ENCODE peak calls at places on chromosomes 16 and 17, in seven cellular contexts. X is mesendoderm, N is IMR-90, W is neuronal stem cell, J is H1, D is trophoblast cell, G is mesenchymal stem cell. H is an unnamed sample.

GRCh38 chr16:56637814-56638750 is at the start of gene MT1A:
- DNase-seq in X (peak), N (peak), W (no peak), J (peak), D (peak), G (peak), H (peak)

GRCh38 chr17:82212331-82213250 is at the start of gene CCDC57:
- DNase-seq in X (peak), N (peak), W (peak), J (peak), D (peak), G (peak), H (peak)

GRCh38 chr17:75313941-75314550 is 24.8 kb upstream of the SLC25A19 start:
- DNase-seq in X (no peak), N (peak), W (no peak), J (no peak), D (peak), G (peak), H (no peak)

GRCh38 chr17:44589316-44590071 is 32.2 kb downstream of the FZD2 start:
- DNase-seq in X (no peak), N (peak), W (no peak), J (no peak), D (no peak), G (peak), H (no peak)

GRCh38 chr16:47073223-47074155 is 70.3 kb downstream of the NETO2 start:
- DNase-seq in X (no peak), N (no peak), W (no peak), J (no peak), D (no peak), G (no peak), H (no peak)

GRCh38 chr17:76585048-76585648 is 512 bp downstream of the ST6GALNAC2 start:
- DNase-seq in X (peak), N (no peak), W (peak), J (peak), D (peak), G (peak), H (peak)

GRCh38 chr17:41322264-41322902 is 6.9 kb upstream of the KRTAP17-1 start:
- DNase-seq in X (peak), N (peak), W (peak), J (no peak), D (peak), G (peak), H (no peak)

GRCh38 chr17:40949406-40949805 is 12.0 kb upstream of the KRT23 start:
- DNase-seq in X (no peak), N (no peak), W (peak), J (no peak), D (no peak), G (no peak), H (no peak)

GRCh38 chr17:3531266-3532101 is 26.1 kb downstream of the TRPV3 start:
- DNase-seq in X (no peak), N (no peak), W (no peak), J (no peak), D (no peak), G (no peak), H (peak)

GRCh38 chr17:37079735-37080134 is 131.0 kb downstream of the AATF start:
- DNase-seq in X (no peak), N (peak), W (no peak), J (no peak), D (peak), G (peak), H (no peak)

GRCh38 chr17:41492771-41493170 is 3.1 kb upstream of the KRT36 start:
- DNase-seq in X (no peak), N (peak), W (no peak), J (no peak), D (no peak), G (peak), H (no peak)

GRCh38 chr17:13323990-13324389 is 277.7 kb downstream of the HS3ST3A1 start:
- DNase-seq in X (no peak), N (peak), W (no peak), J (no peak), D (no peak), G (peak), H (no peak)

GRCh38 chr17:46738544-46738943 is 79.9 kb downstream of the WNT3 start:
- DNase-seq in X (no peak), N (peak), W (no peak), J (no peak), D (no peak), G (no peak), H (no peak)

GRCh38 chr17:82938486-82939212 is 98.8 kb upstream of the ZNF750 start:
- DNase-seq in X (no peak), N (no peak), W (no peak), J (no peak), D (no peak), G (no peak), H (no peak)

GRCh38 chr16:57409870-57410585 is 5.5 kb downstream of the CCL17 start:
- DNase-seq in X (peak), N (no peak), W (no peak), J (no peak), D (peak), G (no peak), H (peak)

GRCh38 chr17:78953356-78954350 is 26.1 kb downstream of the LGALS3BP start:
- DNase-seq in X (no peak), N (no peak), W (no peak), J (no peak), D (no peak), G (no peak), H (peak)

GRCh38 chr17:48567209-48567608 is 10.9 kb downstream of the HOXB4 start:
- DNase-seq in X (no peak), N (no peak), W (no peak), J (no peak), D (no peak), G (no peak), H (no peak)

GRCh38 chr16:2253293-2253692 is 1.9 kb upstream of the ECI1 start:
- DNase-seq in X (no peak), N (no peak), W (no peak), J (no peak), D (no peak), G (no peak), H (peak)

GRCh38 chr17:64024781-64025731 is 4.6 kb upstream of the ICAM2 start:
- DNase-seq in X (no peak), N (peak), W (no peak), J (no peak), D (peak), G (no peak), H (no peak)

GRCh38 chr17:50199651-50200446 is 1.6 kb downstream of the COL1A1 start:
- DNase-seq in X (peak), N (peak), W (peak), J (peak), D (peak), G (peak), H (peak)

GRCh38 chr16:57152096-57153093 is 33.4 kb downstream of the PSME3IP1 start:
- DNase-seq in X (no peak), N (no peak), W (no peak), J (no peak), D (no peak), G (no peak), H (no peak)

GRCh38 chr17:29179232-29180036 is 764 bp downstream of the MYO18A start:
- DNase-seq in X (peak), N (no peak), W (peak), J (peak), D (no peak), G (peak), H (peak)

GRCh38 chr17:82199496-82199895 is 13.1 kb downstream of the CCDC57 start:
- DNase-seq in X (no peak), N (no peak), W (no peak), J (no peak), D (no peak), G (no peak), H (no peak)

GRCh38 chr16:26717826-26718225 is 348.9 kb upstream of the C16orf82 start:
- DNase-seq in X (peak), N (no peak), W (no peak), J (no peak), D (no peak), G (no peak), H (no peak)

GRCh38 chr16:82232806-82233205 is 62.8 kb upstream of the MPHOSPH6 start:
- DNase-seq in X (no peak), N (no peak), W (no peak), J (no peak), D (no peak), G (no peak), H (no peak)

GRCh38 chr16:50183316-50183715 is 30.2 kb downstream of the TENT4B start:
- DNase-seq in X (no peak), N (peak), W (no peak), J (no peak), D (peak), G (peak), H (no peak)

GRCh38 chr16:89094252-89094901 is 725 bp downstream of the ACSF3 start:
- DNase-seq in X (peak), N (no peak), W (no peak), J (no peak), D (peak), G (peak), H (no peak)

GRCh38 chr16:68479271-68479670 is 31.0 kb upstream of the SMPD3 start:
- DNase-seq in X (no peak), N (no peak), W (no peak), J (no peak), D (peak), G (no peak), H (no peak)

GRCh38 chr16:73277066-73277465 is 229.1 kb upstream of the ZFHX3 start:
- DNase-seq in X (no peak), N (no peak), W (no peak), J (no peak), D (no peak), G (no peak), H (no peak)

GRCh38 chr16:74623214-74623842 is 16.4 kb upstream of the GLG1 start:
- DNase-seq in X (peak), N (peak), W (peak), J (no peak), D (peak), G (peak), H (no peak)

GRCh38 chr16:27945233-27945975 is 118.1 kb downstream of the GSG1L start:
- DNase-seq in X (no peak), N (no peak), W (no peak), J (peak), D (no peak), G (no peak), H (peak)

GRCh38 chr17:68255731-68256538 is 8.1 kb downstream of the AMZ2 start:
- DNase-seq in X (no peak), N (no peak), W (no peak), J (no peak), D (no peak), G (peak), H (no peak)

GRCh38 chr17:45149669-45150603 is 1.7 kb downstream of the HEXIM1 start:
- DNase-seq in X (peak), N (peak), W (no peak), J (no peak), D (peak), G (peak), H (peak)

GRCh38 chr17:56970974-56971373 is 7.0 kb upstream of the SCPEP1 start:
- DNase-seq in X (no peak), N (no peak), W (no peak), J (no peak), D (no peak), G (no peak), H (no peak)
- H3K18ac ChIP-seq in X (no peak), N (no peak), W (no peak), J (no peak), D (no peak), G (no peak), H (no peak)

GRCh38 chr17:33120103-33120502 is 128.5 kb downstream of the SPACA3 start:
- DNase-seq in X (no peak), N (no peak), W (no peak), J (no peak), D (no peak), G (no peak), H (no peak)
- H3K18ac ChIP-seq in X (no peak), N (no peak), W (no peak), J (no peak), D (no peak), G (no peak), H (no peak)

GRCh38 chr16:85365120-85365519 is 248.0 kb upstream of the GSE1 start:
- DNase-seq in X (no peak), N (no peak), W (no peak), J (no peak), D (peak), G (peak), H (peak)

GRCh38 chr16:85364323-85365040 is 248.6 kb upstream of the GSE1 start:
- DNase-seq in X (no peak), N (no peak), W (no peak), J (no peak), D (no peak), G (peak), H (no peak)

GRCh38 chr16:85363881-85364280 is 249.2 kb upstream of the GSE1 start:
- DNase-seq in X (no peak), N (no peak), W (no peak), J (no peak), D (no peak), G (peak), H (no peak)

GRCh38 chr16:85367485-85367884 is 245.6 kb upstream of the GSE1 start:
- DNase-seq in X (no peak), N (no peak), W (no peak), J (no peak), D (no peak), G (no peak), H (no peak)

GRCh38 chr16:85366031-85366763 is 246.9 kb upstream of the GSE1 start:
- DNase-seq in X (peak), N (no peak), W (no peak), J (peak), D (no peak), G (peak), H (peak)
- H3K18ac ChIP-seq in X (no peak), N (no peak), W (peak), J (no peak), D (peak), G (peak), H (no peak)

GRCh38 chr17:30361766-30362279 is 16.9 kb upstream of the CPD start:
- DNase-seq in X (no peak), N (no peak), W (no peak), J (no peak), D (no peak), G (no peak), H (no peak)
- H3K18ac ChIP-seq in X (no peak), N (no peak), W (no peak), J (no peak), D (no peak), G (no peak), H (no peak)

GRCh38 chr17:73952498-73953205 is 250.8 kb upstream of the RPL38 start:
- DNase-seq in X (peak), N (no peak), W (peak), J (peak), D (no peak), G (no peak), H (peak)

GRCh38 chr17:73955616-73956015 is 247.9 kb upstream of the RPL38 start:
- DNase-seq in X (no peak), N (no peak), W (no peak), J (no peak), D (no peak), G (no peak), H (no peak)

GRCh38 chr17:73952136-73952497 is 251.4 kb upstream of the RPL38 start:
- DNase-seq in X (no peak), N (no peak), W (peak), J (no peak), D (no peak), G (no peak), H (no peak)

GRCh38 chr17:73954981-73955380 is 248.5 kb upstream of the RPL38 start:
- DNase-seq in X (no peak), N (no peak), W (no peak), J (no peak), D (no peak), G (no peak), H (no peak)

GRCh38 chr17:73953206-73954033 is 250.1 kb upstream of the RPL38 start:
- DNase-seq in X (no peak), N (no peak), W (no peak), J (no peak), D (no peak), G (no peak), H (no peak)
- H3K18ac ChIP-seq in X (no peak), N (no peak), W (peak), J (peak), D (no peak), G (no peak), H (no peak)

GRCh38 chr17:9443811-9444210 is 131.8 kb downstream of the STX8 start:
- DNase-seq in X (no peak), N (no peak), W (no peak), J (no peak), D (no peak), G (no peak), H (no peak)
- H3K18ac ChIP-seq in X (no peak), N (no peak), W (no peak), J (no peak), D (no peak), G (no peak), H (no peak)

GRCh38 chr17:17062866-17063265 is 20.6 kb downstream of the MPRIP start:
- DNase-seq in X (no peak), N (no peak), W (no peak), J (no peak), D (no peak), G (no peak), H (peak)

GRCh38 chr17:17061516-17061915 is 19.3 kb downstream of the MPRIP start:
- DNase-seq in X (no peak), N (no peak), W (no peak), J (no peak), D (no peak), G (no peak), H (peak)

GRCh38 chr17:17062356-17062755 is 20.1 kb downstream of the MPRIP start:
- DNase-seq in X (no peak), N (no peak), W (no peak), J (no peak), D (no peak), G (peak), H (peak)

GRCh38 chr17:17063546-17064122 is 21.4 kb downstream of the MPRIP start:
- DNase-seq in X (no peak), N (no peak), W (no peak), J (no peak), D (no peak), G (no peak), H (peak)

GRCh38 chr17:17064322-17064721 is 22.1 kb downstream of the MPRIP start:
- DNase-seq in X (no peak), N (no peak), W (no peak), J (no peak), D (no peak), G (no peak), H (peak)
- H3K18ac ChIP-seq in X (no peak), N (no peak), W (no peak), J (no peak), D (no peak), G (no peak), H (no peak)

GRCh38 chr17:66228887-66229782 is at the start of gene APOH:
- DNase-seq in X (no peak), N (no peak), W (no peak), J (no peak), D (no peak), G (no peak), H (no peak)
- H3K18ac ChIP-seq in X (no peak), N (no peak), W (no peak), J (no peak), D (no peak), G (no peak), H (no peak)

DNA sequence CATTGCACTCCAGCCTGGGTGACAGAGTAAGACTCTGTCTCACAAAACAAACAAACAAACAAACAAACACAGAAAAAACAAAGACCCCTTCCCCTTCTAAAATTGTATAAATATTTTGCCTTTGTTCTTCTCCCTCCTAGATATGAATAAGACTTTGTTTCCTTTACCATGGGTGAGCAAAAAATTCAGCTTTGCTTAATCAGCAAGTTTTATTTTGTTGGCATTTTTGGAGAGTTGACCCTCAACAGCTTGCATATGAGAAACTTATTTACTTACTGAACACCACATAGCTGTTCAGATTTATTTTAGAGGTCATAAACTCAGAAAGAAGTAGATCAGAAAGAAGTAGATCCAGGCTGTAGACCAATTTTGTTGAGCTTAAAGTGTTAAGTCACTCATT is 395.2 kb upstream of the TOM1L1 start:
- DNase-seq in X (no peak), N (no peak), W (no peak), J (no peak), D (no peak), G (no peak), H (no peak)
- H3K18ac ChIP-seq in X (no peak), N (no peak), W (no peak), J (no peak), D (no peak), G (no peak), H (no peak)

H was measured in H9.